ENCODE peak calls at places on chromosomes 3 and 15, in six cellular contexts. E, X, W, P, J and Z are unnamed samples.

GRCh38 chr3:71504250-71505036 is 79.1 kb downstream of the FOXP1 start:
- DNase-seq in E (no peak), X (no peak), W (no peak), P (no peak), J (peak), Z (no peak)

GRCh38 chr3:87298111-87298718 is 21.8 kb upstream of the POU1F1 start:
- DNase-seq in E (peak), X (peak), W (no peak), P (no peak), J (peak), Z (no peak)

GRCh38 chr3:51955175-51955892 is at the start of gene GPR62:
- DNase-seq in E (peak), X (no peak), W (no peak), P (no peak), J (no peak), Z (no peak)

GRCh38 chr3:154324919-154325318 is 632 bp upstream of the DHX36 start:
- DNase-seq in E (peak), X (peak), W (no peak), P (no peak), J (no peak), Z (no peak)

GRCh38 chr3:190534386-190534785 is 20.5 kb downstream of the IL1RAP start:
- DNase-seq in E (no peak), X (no peak), W (no peak), P (no peak), J (no peak), Z (no peak)

GRCh38 chr3:172991424-172991996 is 149.5 kb downstream of the SPATA16 start:
- DNase-seq in E (no peak), X (no peak), W (no peak), P (no peak), J (no peak), Z (no peak)

GRCh38 chr3:114606336-114606735 is 312.5 kb downstream of the TIGIT start:
- DNase-seq in E (peak), X (no peak), W (no peak), P (no peak), J (no peak), Z (no peak)

GRCh38 chr3:72487078-72487765 is 361.0 kb downstream of the SHQ1 start:
- DNase-seq in E (no peak), X (peak), W (peak), P (peak), J (peak), Z (peak)

GRCh38 chr15:90062023-90062728 is 40.1 kb downstream of the IDH2 start:
- DNase-seq in E (peak), X (no peak), W (no peak), P (peak), J (no peak), Z (peak)

GRCh38 chr15:51186121-51186795 is 91.6 kb upstream of the TNFAIP8L3 start:
- DNase-seq in E (peak), X (no peak), W (no peak), P (no peak), J (no peak), Z (no peak)

GRCh38 chr3:160225181-160226025 is at the start of gene C3orf80:
- DNase-seq in E (peak), X (no peak), W (peak), P (peak), J (peak), Z (peak)

GRCh38 chr3:17258823-17259436 is 374.2 kb downstream of the PLCL2 start:
- DNase-seq in E (peak), X (peak), W (no peak), P (no peak), J (peak), Z (no peak)

GRCh38 chr3:49882182-49882581 is 12.5 kb upstream of the CAMKV start:
- DNase-seq in E (no peak), X (no peak), W (no peak), P (no peak), J (peak), Z (peak)

GRCh38 chr3:64454179-64454578 is 228.9 kb upstream of the PRICKLE2 start:
- DNase-seq in E (peak), X (peak), W (no peak), P (no peak), J (peak), Z (no peak)

GRCh38 chr15:26260517-26261133 is 397.5 kb upstream of the ATP10A start:
- DNase-seq in E (peak), X (peak), W (no peak), P (no peak), J (peak), Z (no peak)

GRCh38 chr3:180018588-180018987 is 18.1 kb downstream of the PEX5L start:
- DNase-seq in E (peak), X (no peak), W (no peak), P (no peak), J (no peak), Z (no peak)

GRCh38 chr3:57009367-57009766 is 51.1 kb upstream of the SPATA12 start:
- DNase-seq in E (no peak), X (no peak), W (no peak), P (no peak), J (peak), Z (peak)

GRCh38 chr3:22632566-22632965 is 570.6 kb upstream of the UBE2E2 start:
- DNase-seq in E (no peak), X (no peak), W (no peak), P (no peak), J (no peak), Z (no peak)

GRCh38 chr3:102466001-102466400 is 31.2 kb downstream of the ZPLD1 start:
- DNase-seq in E (peak), X (peak), W (no peak), P (no peak), J (no peak), Z (no peak)

GRCh38 chr3:156433138-156433537 is 121.8 kb downstream of the SSR3 start:
- DNase-seq in E (no peak), X (no peak), W (no peak), P (no peak), J (peak), Z (no peak)

GRCh38 chr3:158574646-158575045 is 3.7 kb downstream of the MLF1 start:
- DNase-seq in E (no peak), X (no peak), W (no peak), P (no peak), J (no peak), Z (no peak)